ENCODE peak calls at places on chromosomes 5 and 9, in five cellular contexts. Q, P, G, J and F are unnamed samples.

GRCh38 chr5:146400206-146400605 is 46.9 kb upstream of the TCERG1 start:
- DNase-seq in Q (no peak), P (no peak), G (no peak), J (no peak), F (no peak)

GRCh38 chr5:119323630-119324000 is 32.2 kb upstream of the TNFAIP8 start:
- DNase-seq in Q (peak), P (no peak), G (no peak), J (peak), F (no peak)

GRCh38 chr5:99000221-99000620 is 71.4 kb upstream of the CHD1 start:
- DNase-seq in Q (no peak), P (no peak), G (no peak), J (no peak), F (no peak)

GRCh38 chr5:113188454-113188853 is 211.9 kb downstream of the DCP2 start:
- DNase-seq in Q (no peak), P (no peak), G (no peak), J (no peak), F (no peak)

GRCh38 chr9:18606281-18606680 is 132.3 kb downstream of the ADAMTSL1 start:
- DNase-seq in Q (peak), P (no peak), G (no peak), J (no peak), F (no peak)

GRCh38 chr5:86175224-86175623 is 442.5 kb upstream of the COX7C start:
- DNase-seq in Q (no peak), P (no peak), G (no peak), J (no peak), F (no peak)

GRCh38 chr9:95796029-95796428 is 79.5 kb upstream of the ERCC6L2 start:
- DNase-seq in Q (no peak), P (no peak), G (no peak), J (no peak), F (no peak)

GRCh38 chr5:74334434-74335364 is 305.8 kb downstream of the ENC1 start:
- DNase-seq in Q (no peak), P (no peak), G (no peak), J (no peak), F (no peak)

GRCh38 chr5:37043693-37044092 is 167.1 kb downstream of the NIPBL start:
- DNase-seq in Q (peak), P (no peak), G (peak), J (no peak), F (no peak)

GRCh38 chr5:167152561-167152960 is 1138.9 kb upstream of the WWC1 start:
- DNase-seq in Q (no peak), P (no peak), G (no peak), J (no peak), F (no peak)

GRCh38 chr5:116881921-116882531 is 307.4 kb upstream of the SEMA6A start:
- DNase-seq in Q (no peak), P (no peak), G (no peak), J (no peak), F (no peak)

GRCh38 chr5:146516151-146516475 is at the start of gene GPR151:
- DNase-seq in Q (peak), P (no peak), G (peak), J (peak), F (no peak)

GRCh38 chr9:4780651-4781050 is 12.1 kb upstream of the RCL1 start:
- DNase-seq in Q (no peak), P (no peak), G (no peak), J (no peak), F (no peak)

GRCh38 chr5:122172207-122172606 is 42.9 kb downstream of the ZNF474 start:
- DNase-seq in Q (peak), P (no peak), G (no peak), J (peak), F (no peak)

GRCh38 chr9:99383536-99383935 is 161.5 kb downstream of the SEC61B start:
- DNase-seq in Q (no peak), P (no peak), G (no peak), J (no peak), F (no peak)

GRCh38 chr5:306011-306805 is 15.3 kb upstream of the AHRR start:
- DNase-seq in Q (no peak), P (no peak), G (no peak), J (no peak), F (no peak)

GRCh38 chr5:137347865-137348264 is 151.3 kb downstream of the SPOCK1 start:
- DNase-seq in Q (no peak), P (no peak), G (no peak), J (no peak), F (no peak)
- TF ChIP-seq CTCF in Q (no peak), P (no peak), G (no peak), J (no peak), F (no peak)

GRCh38 chr5:72844218-72844603 is 27.8 kb downstream of the TNPO1 start:
- DNase-seq in Q (no peak), P (no peak), G (no peak), J (no peak), F (no peak)

GRCh38 chr5:72841756-72842535 is 25.5 kb downstream of the TNPO1 start:
- DNase-seq in Q (peak), P (no peak), G (no peak), J (peak), F (no peak)

GRCh38 chr5:72846483-72846882 is 30.0 kb downstream of the TNPO1 start:
- DNase-seq in Q (no peak), P (no peak), G (no peak), J (no peak), F (no peak)

GRCh38 chr5:72845889-72846288 is 29.4 kb downstream of the TNPO1 start:
- DNase-seq in Q (peak), P (no peak), G (no peak), J (peak), F (no peak)

GRCh38 chr5:72842816-72843215 is 26.4 kb downstream of the TNPO1 start:
- DNase-seq in Q (peak), P (no peak), G (peak), J (peak), F (no peak)
- TF ChIP-seq CTCF in Q (no peak), P (no peak), G (peak), J (peak), F (no peak)

DNA sequence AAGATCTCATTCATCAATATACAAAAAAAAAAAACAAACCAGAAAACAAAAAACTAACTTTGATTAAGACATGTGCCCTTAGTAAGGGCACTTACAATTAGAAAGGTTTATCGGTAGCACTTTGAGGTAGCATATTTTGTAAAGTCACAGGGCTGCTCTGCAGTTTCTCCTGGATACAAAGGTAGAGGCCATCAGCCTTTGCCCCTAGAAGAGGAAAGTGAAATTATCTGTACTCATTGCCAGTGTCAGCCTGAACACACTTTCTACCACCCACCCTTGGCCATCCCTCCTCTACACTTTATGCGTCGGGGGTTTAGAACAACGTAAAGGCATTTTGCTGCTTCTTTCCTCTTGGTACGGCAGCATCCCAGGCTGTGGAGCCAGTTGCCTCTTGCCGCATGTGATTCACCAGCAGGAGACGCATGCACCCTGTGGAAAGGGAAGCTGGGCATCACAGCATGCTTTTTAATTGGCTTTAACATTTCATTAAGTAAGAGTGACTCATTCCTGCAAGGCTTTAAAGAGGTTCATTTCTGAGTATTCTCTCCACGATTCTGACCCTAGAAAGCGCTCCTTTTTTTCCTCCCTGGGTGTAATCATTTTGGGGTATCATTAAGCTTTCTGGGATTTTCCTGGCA is 84.6 kb downstream of the CEMIP2 start:
- DNase-seq in Q (peak), P (no peak), G (peak), J (peak), F (no peak)
- TF ChIP-seq CTCF in Q (peak), P (peak), G (peak), J (peak), F (no peak)

DNA sequence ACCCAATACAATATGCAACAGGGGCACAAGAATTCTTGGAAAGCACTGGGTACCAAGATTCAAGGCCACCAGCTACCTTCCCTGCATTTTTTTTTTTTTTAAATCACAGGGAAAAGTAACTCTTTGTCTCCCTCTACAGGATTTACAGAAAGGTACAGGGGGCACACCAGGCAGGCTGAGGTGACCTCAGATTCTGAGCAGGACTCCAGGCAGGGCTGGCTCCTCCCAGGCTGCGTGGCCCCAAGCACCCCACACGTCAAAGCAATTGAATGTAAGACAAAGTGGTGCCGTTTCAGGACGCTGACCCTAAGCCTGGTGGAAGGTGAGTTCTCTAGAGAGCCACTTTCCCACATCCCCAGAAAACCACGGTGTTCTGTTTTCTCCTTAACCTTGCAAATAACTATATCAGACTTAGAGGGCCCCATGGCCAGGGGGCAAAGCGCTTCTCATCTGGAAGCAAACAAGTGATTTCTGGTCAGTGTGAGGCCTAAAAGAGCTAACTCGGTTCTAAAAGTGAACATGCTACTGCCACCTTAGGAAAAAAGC is 222.6 kb downstream of the ROR2 start:
- DNase-seq in Q (peak), P (no peak), G (peak), J (peak), F (no peak)
- TF ChIP-seq CTCF in Q (peak), P (peak), G (peak), J (peak), F (peak)

GRCh38 chr5:115599502-115599901 is 2.8 kb downstream of the TICAM2 start:
- DNase-seq in Q (peak), P (no peak), G (no peak), J (peak), F (no peak)
- TF ChIP-seq CTCF in Q (no peak), P (no peak), G (no peak), J (no peak), F (no peak)

GRCh38 chr5:127586811-127587210 is 62.1 kb upstream of the CTXN3 start:
- DNase-seq in Q (no peak), P (no peak), G (no peak), J (no peak), F (no peak)

GRCh38 chr5:127580731-127581130 is 63.3 kb downstream of the PRRC1 start:
- DNase-seq in Q (no peak), P (no peak), G (no peak), J (no peak), F (no peak)

GRCh38 chr5:127585661-127586060 is 63.2 kb upstream of the CTXN3 start:
- DNase-seq in Q (no peak), P (no peak), G (no peak), J (no peak), F (no peak)

GRCh38 chr5:127586371-127586770 is 62.5 kb upstream of the CTXN3 start:
- DNase-seq in Q (no peak), P (no peak), G (no peak), J (no peak), F (no peak)

DNA sequence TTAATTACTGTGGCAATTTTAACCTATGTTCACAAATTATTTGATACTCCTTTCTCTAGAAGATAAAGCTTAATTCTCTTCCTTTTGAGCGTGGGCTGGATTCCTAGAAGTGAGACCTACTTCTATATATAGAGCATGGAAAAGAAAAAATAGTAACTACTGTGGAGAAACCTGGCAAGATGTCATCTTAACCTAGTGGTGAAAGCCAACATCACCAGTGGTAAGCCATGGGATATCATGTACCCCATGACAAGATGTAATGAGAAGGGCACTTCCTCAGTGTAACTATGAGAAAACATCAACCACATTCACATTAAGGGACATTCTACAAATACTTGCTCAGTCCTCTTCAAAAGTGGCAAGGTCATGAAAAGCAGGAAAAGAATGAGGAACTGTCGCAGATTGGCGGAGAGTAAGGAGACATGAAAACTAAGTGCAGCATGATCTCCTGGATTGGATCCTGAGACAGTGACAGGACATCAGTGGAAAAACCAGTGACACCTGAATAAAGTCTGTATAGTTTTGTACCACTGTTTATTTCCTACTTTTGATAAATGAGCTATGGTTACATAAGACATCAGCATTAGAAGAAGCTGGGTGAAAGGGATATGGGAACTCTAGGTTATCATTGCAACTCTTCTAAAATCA is 65.4 kb downstream of the PRRC1 start:
- DNase-seq in Q (no peak), P (no peak), G (no peak), J (no peak), F (no peak)
- TF ChIP-seq CTCF in Q (no peak), P (no peak), G (no peak), J (no peak), F (no peak)